ENCODE peak calls at places on chromosomes 11 and 22, in four cellular contexts. W is PC-9, Q is tibial artery, A is endothelial cell of umbilical vein. H is an unnamed sample.

GRCh38 chr22:44807915-44808690 is 55.7 kb downstream of the ARHGAP8 start:
- DNase-seq in W (no peak), Q (no peak), A (no peak), H (no peak)

GRCh38 chr11:61141601-61142028 is 19.6 kb downstream of the VPS37C start:
- DNase-seq in W (no peak), Q (no peak), A (no peak), H (no peak)

GRCh38 chr11:133041928-133042890 is 490.1 kb downstream of the OPCML start:
- DNase-seq in W (no peak), Q (no peak), A (no peak), H (no peak)

GRCh38 chr11:122406466-122406865 is 249.1 kb upstream of the UBASH3B start:
- DNase-seq in W (no peak), Q (no peak), A (no peak), H (no peak)

GRCh38 chr11:121714356-121714755 is 261.6 kb upstream of the SORL1-AS1 start:
- DNase-seq in W (no peak), Q (no peak), A (no peak), H (no peak)

GRCh38 chr11:76266269-76266668 is 60.0 kb upstream of the WNT11 start:
- DNase-seq in W (peak), Q (peak), A (no peak), H (peak)

GRCh38 chr11:87454246-87454645 is 416.5 kb downstream of the TMEM135 start:
- DNase-seq in W (no peak), Q (no peak), A (no peak), H (no peak)

GRCh38 chr22:43921361-43921760 is 2.2 kb upstream of the PNPLA3 start:
- DNase-seq in W (peak), Q (no peak), A (no peak), H (peak)

GRCh38 chr11:132944557-132944920 is 587.8 kb downstream of the OPCML start:
- DNase-seq in W (no peak), Q (no peak), A (no peak), H (no peak)

GRCh38 chr22:35215993-35216392 is 41.3 kb upstream of the HMGXB4 start:
- DNase-seq in W (no peak), Q (no peak), A (no peak), H (no peak)

GRCh38 chr11:133724116-133724515 is 121.2 kb downstream of the SPATA19 start:
- DNase-seq in W (no peak), Q (no peak), A (no peak), H (no peak)

GRCh38 chr11:93017821-93018690 is 48.6 kb downstream of the MTNR1B start:
- DNase-seq in W (no peak), Q (no peak), A (no peak), H (no peak)

GRCh38 chr11:3723014-3723708 is 52.0 kb upstream of the CHRNA10 start:
- DNase-seq in W (peak), Q (no peak), A (peak), H (peak)

GRCh38 chr11:66857234-66857926 is 516 bp downstream of the LRFN4 start:
- DNase-seq in W (no peak), Q (no peak), A (no peak), H (no peak)

GRCh38 chr11:120137187-120137610 is 714 bp downstream of the TRIM29 start:
- DNase-seq in W (no peak), Q (peak), A (no peak), H (no peak)

GRCh38 chr11:57290288-57290687 is 34.5 kb downstream of the TNKS1BP1 start:
- DNase-seq in W (no peak), Q (no peak), A (peak), H (no peak)

GRCh38 chr11:86938900-86939880 is 16.0 kb downstream of the FZD4 start:
- DNase-seq in W (peak), Q (no peak), A (peak), H (no peak)

GRCh38 chr11:75429902-75430691 is 2.9 kb downstream of the KLHL35 start:
- DNase-seq in W (no peak), Q (peak), A (peak), H (no peak)

GRCh38 chr11:69131644-69132300 is 24.0 kb upstream of the SMIM38 start:
- DNase-seq in W (peak), Q (peak), A (peak), H (peak)
- TF ChIP-seq CTCF in W (peak), Q (peak), A (peak), H (peak)

GRCh38 chr22:26430600-26430999 is 1.5 kb downstream of the ASPHD2 start:
- DNase-seq in W (no peak), Q (no peak), A (peak), H (no peak)
- H3K4me3 ChIP-seq in W (no peak), Q (no peak), A (no peak), H (peak)

DNA sequence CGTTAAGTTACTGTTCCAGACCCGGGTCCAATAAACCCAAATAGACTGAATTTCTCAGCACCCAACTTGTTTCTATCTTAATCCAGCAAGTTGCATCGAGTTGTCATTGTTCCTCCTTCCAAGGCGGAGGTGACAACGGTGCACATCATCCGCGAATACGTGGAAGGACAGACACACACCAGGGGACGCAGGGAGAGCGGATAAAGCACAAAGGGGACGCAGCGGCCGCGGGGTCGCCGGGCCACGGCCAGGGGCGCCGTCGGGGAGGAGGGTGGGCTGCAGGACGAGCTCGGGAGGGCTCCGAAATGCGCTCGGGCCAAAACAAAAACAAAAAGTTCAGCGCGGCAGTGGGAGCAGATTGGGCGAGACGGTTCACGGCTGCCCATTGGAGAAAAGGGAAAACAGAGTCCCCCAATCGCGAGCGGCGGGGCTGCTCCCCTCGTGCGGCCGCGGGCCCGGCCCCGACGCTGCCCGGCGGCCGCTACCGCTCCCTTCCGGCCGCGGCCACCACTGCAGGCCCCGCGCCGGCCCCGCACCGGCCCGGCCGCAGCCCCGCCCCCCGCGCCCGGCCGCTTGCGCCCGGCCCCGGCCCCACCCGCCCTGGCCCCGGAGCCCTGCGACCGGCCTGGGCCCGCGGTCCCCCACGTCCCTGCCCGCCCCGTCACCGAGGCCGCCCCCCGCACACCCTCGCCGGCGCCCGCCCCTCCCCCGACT is 518 bp downstream of the KMT5B start:
- DNase-seq in W (peak), Q (peak), A (peak), H (peak)
- TF ChIP-seq CTCF in W (peak), Q (peak), A (peak), H (no peak)

GRCh38 chr11:24400059-24400665 is 96.7 kb upstream of the LUZP2 start:
- DNase-seq in W (no peak), Q (no peak), A (no peak), H (no peak)
- H3K4me3 ChIP-seq in W (no peak), Q (no peak), A (no peak), H (no peak)

DNA sequence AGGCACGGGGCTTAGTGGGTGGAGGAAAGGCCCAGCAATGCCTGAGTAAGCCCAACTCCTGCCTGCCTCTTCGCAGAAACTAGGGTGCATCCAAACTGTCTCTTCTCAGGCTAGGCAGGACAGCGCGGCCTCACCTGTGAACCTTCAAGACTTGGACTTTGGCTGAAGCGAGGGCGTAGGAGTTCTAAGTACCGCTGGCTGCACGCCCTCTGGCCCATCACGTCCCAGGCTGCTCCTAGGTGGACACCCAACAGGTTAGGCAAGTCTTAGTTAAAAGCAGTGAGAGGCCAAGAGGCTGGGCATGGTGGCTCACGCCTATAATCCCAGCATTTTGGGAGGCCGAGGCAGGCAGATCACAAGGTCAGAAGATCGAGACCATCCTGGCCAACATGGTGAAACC is 1.8 kb upstream of the DDB2 start:
- DNase-seq in W (peak), Q (no peak), A (no peak), H (no peak)
- TF ChIP-seq CTCF in W (no peak), Q (no peak), A (no peak), H (no peak)

DNA sequence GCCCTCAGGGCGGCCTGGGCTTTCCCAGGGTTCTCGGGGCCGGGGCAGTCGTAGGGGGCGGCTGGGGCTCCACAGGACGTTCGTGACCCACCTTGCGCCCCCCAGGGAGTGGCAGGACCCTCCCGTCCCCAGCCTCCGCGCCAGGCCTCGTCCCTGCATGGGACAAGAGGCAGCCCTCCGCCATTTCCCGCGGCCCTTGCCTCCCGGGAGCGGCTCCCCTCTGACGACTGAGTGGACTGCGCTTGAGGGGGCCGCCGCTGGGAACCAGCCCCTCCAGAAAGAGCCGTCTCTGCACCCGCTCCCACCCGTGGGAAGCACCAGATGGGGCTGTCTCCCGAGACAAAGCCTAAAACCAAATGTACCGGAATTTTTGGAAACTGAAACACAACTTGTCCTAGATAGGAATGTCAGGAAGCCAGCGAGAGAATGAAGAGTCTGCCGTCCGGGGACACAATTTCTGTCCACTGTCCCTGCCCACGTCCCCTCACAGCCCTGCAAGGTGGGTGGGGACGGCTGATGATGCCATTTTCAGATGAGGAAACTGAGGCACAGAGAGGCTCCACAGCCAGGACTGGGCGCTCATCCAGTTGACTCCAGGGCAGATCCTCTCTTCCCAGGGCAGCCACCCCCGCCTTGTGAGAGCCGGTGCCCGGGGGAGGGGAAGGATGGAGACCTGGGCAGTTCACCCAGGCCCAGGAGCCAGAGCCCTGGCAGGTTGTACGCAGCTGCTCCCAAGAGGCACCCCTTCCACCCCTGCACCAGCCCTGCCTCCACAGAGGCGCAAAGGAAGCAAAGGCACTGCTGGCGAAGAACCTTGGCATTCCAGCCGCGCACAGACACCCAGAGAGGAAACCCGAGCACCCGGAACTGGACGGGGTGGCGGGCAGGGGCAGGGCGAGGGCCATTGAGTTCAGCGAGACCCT is 18.1 kb upstream of the PICK1 start:
- DNase-seq in W (no peak), Q (no peak), A (no peak), H (no peak)
- H3K4me3 ChIP-seq in W (no peak), Q (peak), A (no peak), H (no peak)

GRCh38 chr11:85737738-85738137 is 51.7 kb upstream of the CCDC89 start:
- DNase-seq in W (peak), Q (no peak), A (no peak), H (no peak)
- TF ChIP-seq CTCF in W (no peak), Q (no peak), A (no peak), H (no peak)

DNA sequence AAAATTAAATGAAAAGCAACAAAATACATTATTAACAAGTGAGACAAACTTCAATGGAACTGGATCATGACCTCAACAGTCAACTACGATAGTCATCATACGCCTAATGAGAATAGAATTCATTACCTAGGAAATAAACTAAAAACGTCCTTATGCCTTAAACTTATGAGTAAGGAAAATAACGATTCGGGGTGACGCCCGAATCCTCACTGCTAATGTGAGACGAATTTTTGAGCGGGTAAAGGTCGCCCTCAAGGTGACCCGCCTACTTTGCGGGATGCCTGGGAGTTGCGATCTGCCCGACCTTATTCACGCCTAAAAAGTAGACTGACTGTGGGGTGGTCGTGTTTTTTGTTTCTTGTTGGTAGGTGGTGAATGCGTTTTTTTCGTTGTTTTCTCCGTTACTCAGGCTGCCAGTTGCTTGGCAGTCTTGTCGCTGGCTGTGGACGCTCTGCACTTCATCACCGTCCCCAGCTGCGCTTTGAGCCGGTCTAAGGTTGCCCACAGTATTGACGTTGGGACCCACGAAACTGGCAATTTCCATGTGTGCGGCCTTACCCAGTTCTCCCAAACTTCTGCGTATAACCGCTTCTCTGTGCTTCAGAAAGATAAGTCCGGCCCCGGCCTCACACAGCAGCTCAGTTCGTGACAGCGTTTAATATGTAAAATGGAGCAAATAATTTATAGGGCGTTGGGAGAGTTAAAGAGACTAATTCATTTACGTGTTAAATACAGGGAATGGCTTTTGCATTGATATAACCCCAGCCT is 593 bp upstream of the POLDIP3 start:
- DNase-seq in W (peak), Q (peak), A (peak), H (peak)
- H3K4me3 ChIP-seq in W (peak), Q (peak), A (no peak), H (peak)

DNA sequence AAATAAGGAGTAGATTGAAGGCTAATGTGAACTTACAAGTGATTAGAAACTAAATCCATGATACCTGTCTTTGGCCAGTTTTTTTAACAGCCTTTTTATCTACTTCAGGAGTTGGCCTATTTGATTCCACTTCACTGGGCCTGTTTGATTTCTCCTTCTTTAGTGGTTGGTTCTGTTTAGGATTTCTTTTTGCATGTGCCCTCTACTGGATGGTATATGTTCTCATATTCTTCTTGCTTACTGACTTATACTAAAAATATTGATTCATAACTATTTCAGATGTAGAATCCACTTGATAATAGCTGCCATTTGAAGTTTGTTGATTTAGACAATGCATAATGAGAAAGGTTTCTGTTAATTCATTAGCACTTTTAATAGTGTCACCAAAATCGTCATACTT is 53.9 kb downstream of the USP47 start:
- DNase-seq in W (no peak), Q (no peak), A (peak), H (no peak)
- TF ChIP-seq CTCF in W (peak), Q (peak), A (no peak), H (peak)

GRCh38 chr22:19904881-19905618 is 36.5 kb upstream of the COMT start:
- DNase-seq in W (no peak), Q (no peak), A (no peak), H (no peak)
- H3K4me3 ChIP-seq in W (no peak), Q (no peak), A (no peak), H (no peak)

H was measured in HFF-Myc.